ENCODE peak calls at places on chromosomes 1 and 21, in eight cellular contexts. O, T, D, K, U, E, C and F are unnamed samples.

GRCh38 chr1:3858231-3858981 is 1.1 kb downstream of the DFFB start:
- DNase-seq in O (peak; percentile 12), K (peak; percentile 28), U (no peak), C (peak; percentile 9), T (peak; percentile 25), E (no peak), D (peak; percentile 31), F (no peak)

GRCh38 chr21:45127937-45128336 is 53.6 kb downstream of the ADARB1 start:
- DNase-seq in D (no peak), T (no peak), E (no peak), C (no peak), U (no peak), K (no peak), O (no peak), F (no peak)

GRCh38 chr1:45550401-45551305 is at the start of gene AKR1A1:
- DNase-seq in U (peak; percentile 90), K (peak; percentile 65), T (peak; percentile 79), E (peak; percentile 79), D (peak; percentile 88), C (peak; percentile 83), O (peak; percentile 93), F (peak; percentile 63)

GRCh38 chr1:40936878-40937484 is 42.5 kb upstream of the CTPS1 start:
- DNase-seq in D (no peak), T (no peak), K (peak; percentile 72), C (no peak), O (no peak), E (no peak), U (no peak), F (no peak)

GRCh38 chr1:59071289-59071688 is 225.6 kb upstream of the FGGY start:
- DNase-seq in K (no peak), T (no peak), E (no peak), O (no peak), D (no peak), U (no peak), C (no peak), F (no peak)

GRCh38 chr1:11314959-11315358 is 42.0 kb downstream of the UBIAD1 start:
- DNase-seq in E (no peak), K (peak; percentile 12), C (no peak), T (no peak), U (no peak), D (no peak), O (no peak), F (no peak)

GRCh38 chr1:16013220-16013907 is 4.5 kb downstream of the HSPB7 start:
- DNase-seq in O (no peak), C (peak; percentile 24), E (no peak), U (peak; percentile 39), K (peak; percentile 68), D (peak; percentile 73), T (peak; percentile 62), F (no peak)

GRCh38 chr1:54459714-54460113 is 53.5 kb upstream of the SSBP3 start:
- DNase-seq in D (no peak), C (no peak), E (no peak), U (no peak), K (no peak), T (no peak), O (no peak), F (no peak)

GRCh38 chr1:199959033-199959774 is 68.3 kb upstream of the NR5A2 start:
- DNase-seq in K (no peak), C (no peak), D (no peak), O (no peak), T (no peak), E (no peak), U (no peak), F (no peak)

GRCh38 chr1:8390707-8391106 is 72.8 kb downstream of the SLC45A1 start:
- DNase-seq in D (no peak), T (no peak), O (no peak), U (no peak), C (no peak), E (no peak), K (no peak), F (no peak)

GRCh38 chr1:170537798-170538503 is 6.0 kb downstream of the GORAB start:
- DNase-seq in D (no peak), O (no peak), K (peak; percentile 69), T (no peak), E (no peak), C (no peak), U (no peak), F (no peak)

GRCh38 chr1:27656157-27656893 is 15.7 kb downstream of the IFI6 start:
- DNase-seq in C (no peak), K (peak; percentile 84), O (no peak), T (no peak), D (peak; percentile 88), U (no peak), E (no peak), F (no peak)

GRCh38 chr1:201205036-201205435 is 14.4 kb downstream of the IGFN1 start:
- DNase-seq in C (no peak), T (no peak), O (no peak), E (no peak), U (no peak), D (no peak), K (no peak), F (no peak)

GRCh38 chr1:30353637-30354036 is 369.7 kb downstream of the MATN1 start:
- DNase-seq in C (no peak), E (no peak), T (no peak), K (peak; percentile 6), O (no peak), U (no peak), D (peak; percentile 54), F (no peak)

GRCh38 chr1:175629318-175629694 is 114.1 kb downstream of the TNR start:
- DNase-seq in U (no peak), E (no peak), K (no peak), O (no peak), C (no peak), T (no peak), D (no peak), F (no peak)

GRCh38 chr1:229164836-229165285 is 106.0 kb upstream of the RAB4A start:
- DNase-seq in D (no peak), O (no peak), U (no peak), K (no peak), T (no peak), C (no peak), E (no peak), F (no peak)

GRCh38 chr1:239268007-239268406 is 118.4 kb upstream of the CHRM3 start:
- DNase-seq in K (no peak), D (no peak), O (no peak), C (no peak), U (no peak), T (no peak), E (no peak), F (no peak)

GRCh38 chr1:42370876-42371549 is 9.6 kb upstream of the RIMKLA start:
- DNase-seq in O (no peak), E (no peak), T (no peak), K (no peak), D (no peak), U (no peak), C (no peak), F (no peak)

GRCh38 chr1:96971849-96972602 is 250.4 kb downstream of the PTBP2 start:
- DNase-seq in U (no peak), O (no peak), D (no peak), C (no peak), K (no peak), E (no peak), T (no peak), F (no peak)